ENCODE peak calls at places on chromosomes 5 and 9, in nine cellular contexts. K is astrocyte; L is tibial artery; E is AG04450; W is uterus; T is CD4-positive, alpha-beta memory T cell; V is GM23248; X is CD4-positive, alpha-beta T cell; G is OCI-LY7. F is an unnamed sample. For H3K9me3, the result is how much of the 10 kb centered on the place peaks cover.

GRCh38 chr5:89690331-89690730 is 719.2 kb downstream of the CETN3 start:
- DNase-seq in V (no peak), K (no peak), X (no peak), T (no peak), E (no peak), L (no peak), G (no peak), W (no peak), F (no peak)

GRCh38 chr9:71036501-71036900 is 84.9 kb downstream of the TRPM3 start:
- DNase-seq in X (no peak), L (no peak), E (no peak), W (no peak), V (no peak), K (peak), T (no peak), G (no peak), F (no peak)

GRCh38 chr5:109455598-109456096 is 45.9 kb upstream of the PJA2 start:
- DNase-seq in L (peak), E (peak), G (no peak), V (peak), T (no peak), W (peak), K (peak), X (no peak), F (no peak)

GRCh38 chr9:101307524-101308213 is 77.1 kb downstream of the BAAT start:
- DNase-seq in V (no peak), X (no peak), T (no peak), E (no peak), G (no peak), K (peak), W (no peak), L (no peak), F (no peak)

GRCh38 chr5:149284501-149284900 is 12.8 kb downstream of the AFAP1L1 start:
- DNase-seq in K (no peak), W (peak), T (no peak), L (peak), G (no peak), E (no peak), X (no peak), V (peak), F (no peak)

GRCh38 chr9:128733256-128733655 is 9.3 kb upstream of the ZDHHC12 start:
- DNase-seq in K (peak), L (no peak), X (no peak), G (peak), E (peak), T (no peak), W (peak), V (peak), F (no peak)

GRCh38 chr5:132742626-132743025 is 4.6 kb upstream of the CCNI2 start:
- DNase-seq in L (no peak), X (no peak), E (no peak), G (no peak), V (no peak), W (no peak), K (no peak), T (no peak), F (no peak)

GRCh38 chr9:111914749-111915424 is 18.3 kb downstream of the UGCG start:
- DNase-seq in W (no peak), G (no peak), E (no peak), T (peak), K (no peak), X (no peak), L (no peak), V (peak), F (no peak)

GRCh38 chr5:82307431-82307830 is 29.3 kb upstream of the RPS23 start:
- DNase-seq in G (no peak), T (no peak), K (peak), V (peak), E (no peak), L (no peak), X (no peak), W (no peak), F (no peak)

DNA sequence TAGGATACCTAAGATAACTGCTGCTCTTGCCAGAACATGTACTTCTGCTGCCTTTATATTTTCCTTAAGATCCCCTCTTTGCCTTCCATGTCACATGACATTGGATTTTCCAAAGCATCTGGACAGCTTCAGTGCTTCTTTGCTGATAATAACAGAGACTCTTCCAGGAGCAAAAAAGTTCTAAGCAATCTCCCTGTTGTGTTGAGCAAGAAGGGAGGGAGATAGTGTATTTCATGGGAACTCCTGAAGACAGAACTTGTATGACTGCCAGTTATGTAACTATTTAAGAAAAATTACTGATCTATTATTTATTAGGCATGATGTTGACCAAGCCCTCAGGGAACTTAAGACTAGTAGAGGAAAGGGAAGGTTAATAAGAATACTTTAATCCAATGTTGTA is 454.7 kb downstream of the SPATA31D1 start:
- DNase-seq in V (no peak), K (no peak), G (no peak), W (no peak), E (no peak), X (no peak), L (no peak), T (no peak), F (no peak)
- H3K9me3 ChIP-seq in V (under half), K (under half), G (under half), W (under half), E (under half), X (under half), L (under half), T (under half), F (under half)

GRCh38 chr9:80871596-80871995 is 817.8 kb downstream of the TLE1 start:
- DNase-seq in X (no peak), L (no peak), E (no peak), W (no peak), T (no peak), K (no peak), V (no peak), G (no peak), F (no peak)
- H3K9me3 ChIP-seq in X (under half), L (under half), E (under half), W (under half), T (under half), K (under half), V (under half), G (under half), F (under half)

DNA sequence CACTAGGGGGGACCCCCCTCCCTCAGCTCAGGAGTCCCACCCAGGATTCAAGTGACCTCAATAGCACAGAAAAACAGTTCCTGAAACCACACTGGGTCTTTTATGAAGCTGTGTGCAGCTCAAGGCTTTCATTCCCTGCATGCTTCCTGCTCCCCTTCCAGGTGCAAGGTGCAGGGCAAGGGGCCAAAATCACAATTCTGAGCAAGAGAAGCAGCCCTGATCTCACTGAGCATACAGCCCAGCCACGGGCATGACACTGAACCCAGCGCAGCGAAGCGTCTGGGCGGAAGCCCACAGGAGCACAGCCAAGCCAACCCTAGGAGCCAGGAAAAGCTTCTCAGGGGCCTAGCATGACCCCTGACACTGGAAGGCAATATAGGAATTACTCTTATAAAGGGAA is 62.9 kb downstream of the IRX2 start:
- DNase-seq in E (no peak), T (no peak), L (no peak), V (no peak), K (no peak), X (no peak), G (no peak), W (no peak), F (no peak)
- H3K9me3 ChIP-seq in E (half or more), T (under half), L (under half), V (under half), K (under half), X (under half), G (under half), W (under half), F (under half)

GRCh38 chr9:77015291-77016048 is 4.0 kb upstream of the FOXB2 start:
- DNase-seq in X (no peak), E (no peak), G (no peak), W (no peak), L (no peak), T (no peak), K (no peak), V (no peak), F (no peak)
- H3K9me3 ChIP-seq in X (under half), E (under half), G (under half), W (under half), L (under half), T (under half), K (under half), V (under half), F (under half)

GRCh38 chr5:179137001-179137642 is 76.9 kb downstream of the ZNF354C start:
- DNase-seq in G (no peak), K (no peak), V (no peak), L (no peak), E (no peak), T (no peak), X (no peak), W (no peak), F (no peak)

GRCh38 chr5:179135441-179136215 is 75.5 kb downstream of the ZNF354C start:
- DNase-seq in G (no peak), W (no peak), L (no peak), X (no peak), T (no peak), E (no peak), K (no peak), V (no peak), F (no peak)

GRCh38 chr5:179134511-179134910 is 74.3 kb downstream of the ZNF354C start:
- DNase-seq in E (no peak), G (no peak), K (no peak), X (no peak), T (no peak), W (no peak), L (no peak), V (no peak), F (no peak)

GRCh38 chr5:179132586-179133355 is 72.6 kb downstream of the ZNF354C start:
- DNase-seq in X (no peak), W (no peak), G (no peak), V (peak), L (no peak), E (no peak), T (no peak), K (no peak), F (no peak)

GRCh38 chr5:179135006-179135405 is 74.8 kb downstream of the ZNF354C start:
- DNase-seq in K (no peak), G (no peak), W (no peak), X (no peak), T (no peak), E (no peak), L (no peak), V (no peak), F (no peak)
- H3K9me3 ChIP-seq in K (under half), G (under half), W (under half), X (under half), T (under half), E (half or more), L (under half), V (under half), F (under half)

GRCh38 chr5:141272906-141273305 is 27.7 kb downstream of the PCDHB15 start:
- DNase-seq in V (no peak), E (no peak), X (no peak), K (no peak), T (no peak), W (no peak), G (peak), L (no peak), F (no peak)

DNA sequence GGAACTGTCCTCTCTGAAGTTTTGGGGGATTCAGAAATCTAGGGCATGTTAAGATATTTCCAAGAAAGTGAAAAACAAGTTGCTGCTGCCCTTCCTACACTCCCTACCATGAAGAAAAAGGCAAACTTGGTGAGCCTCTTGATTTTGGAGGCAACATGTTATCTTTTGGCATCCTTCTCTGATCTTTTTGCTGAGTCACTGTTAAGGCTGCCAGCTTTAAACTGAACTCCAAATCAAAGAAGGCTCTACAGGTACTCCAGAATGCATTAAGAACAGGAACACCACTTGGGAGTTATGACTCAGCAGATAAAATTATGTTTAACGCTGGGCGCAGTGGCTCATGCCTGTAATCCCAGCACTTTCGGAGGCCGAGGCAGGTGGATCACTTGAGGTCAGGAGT is 24.0 kb downstream of the PCDHB15 start:
- DNase-seq in X (no peak), L (no peak), G (no peak), V (no peak), T (no peak), E (no peak), W (no peak), K (no peak), F (no peak)
- H3K9me3 ChIP-seq in X (half or more), L (half or more), G (under half), V (under half), T (half or more), E (under half), W (under half), K (under half), F (under half)